ENCODE peak calls at places on chromosomes 11 and 22, in nine cellular contexts. Y is tibial nerve; F is tibial artery; S is fibroblast of lung; E is ovary; C is OCI-LY7; D is Peyer's patch; I is mammary epithelial cell; Z is CD8-positive, alpha-beta memory T cell. U is an unnamed sample.

GRCh38 chr11:85464283-85464682 is 162.9 kb downstream of the DLG2 start:
- DNase-seq in I (no peak), F (no peak), Z (no peak), S (no peak), C (no peak), Y (no peak), E (no peak), D (no peak), U (no peak)

GRCh38 chr11:77559686-77560425 is 29.9 kb upstream of the AQP11 start:
- DNase-seq in E (no peak), S (peak; percentile 88), I (peak; percentile 93), F (no peak), C (no peak), Y (no peak), D (no peak), Z (no peak), U (no peak)

GRCh38 chr11:64763804-64764611 is 4.2 kb upstream of the PYGM start:
- DNase-seq in D (peak; percentile 92), S (no peak), F (peak; percentile 16), I (no peak), Y (no peak), E (no peak), Z (peak; percentile 85), C (no peak), U (peak; percentile 73)

GRCh38 chr11:133015457-133015856 is 516.8 kb downstream of the OPCML start:
- DNase-seq in Y (no peak), D (no peak), Z (no peak), S (no peak), C (no peak), F (no peak), I (no peak), E (no peak), U (no peak)

GRCh38 chr22:40637181-40638150 is 947 bp upstream of the MRTFA start:
- DNase-seq in C (peak; percentile 43), Z (peak; percentile 66), D (peak; percentile 56), E (no peak), F (peak; percentile 68), I (no peak), Y (peak; percentile 76), S (no peak), U (peak; percentile 59)

GRCh38 chr11:61516675-61517516 is 8.3 kb downstream of the LRRC10B start:
- DNase-seq in E (peak; percentile 70), F (no peak), C (peak; percentile 48), Z (peak; percentile 68), D (peak; percentile 21), Y (peak; percentile 44), S (peak; percentile 14), I (no peak), U (peak; percentile 58)

GRCh38 chr11:34721646-34722045 is 100.8 kb downstream of the EHF start:
- DNase-seq in Y (no peak), F (no peak), I (peak; percentile 35), S (peak; percentile 14), C (no peak), D (no peak), Z (no peak), E (no peak), U (no peak)

GRCh38 chr11:2944953-2945756 is 15.9 kb upstream of the PHLDA2 start:
- DNase-seq in S (peak; percentile 94), Y (peak; percentile 84), Z (no peak), I (peak; percentile 62), D (peak; percentile 61), C (no peak), F (peak; percentile 94), E (peak; percentile 87), U (no peak)

GRCh38 chr22:42438293-42438650 is 6.1 kb upstream of the NFAM1 start:
- DNase-seq in C (no peak), F (no peak), I (no peak), Y (no peak), D (no peak), Z (no peak), S (no peak), E (no peak), U (no peak)

GRCh38 chr11:64545605-64546004 is 45.4 kb upstream of the SLC22A12 start:
- DNase-seq in F (no peak), D (no peak), Y (no peak), Z (no peak), I (peak; percentile 75), E (no peak), C (no peak), S (peak; percentile 78), U (no peak)

GRCh38 chr11:3147257-3147619 is 17.9 kb downstream of the OSBPL5 start:
- DNase-seq in F (peak; percentile 72), Y (no peak), C (no peak), S (peak; percentile 10), I (no peak), E (no peak), D (no peak), Z (no peak), U (no peak)

GRCh38 chr11:123690490-123690889 is 36.1 kb upstream of the SCN3B start:
- DNase-seq in C (no peak), I (peak; percentile 85), E (no peak), Y (no peak), D (no peak), S (peak; percentile 61), Z (no peak), F (no peak), U (no peak)

GRCh38 chr11:66843776-66844495 is 695 bp downstream of the RCE1 start:
- DNase-seq in D (no peak), F (no peak), I (no peak), C (no peak), Y (no peak), E (no peak), S (no peak), Z (no peak), U (no peak)

GRCh38 chr22:37063436-37064420 is 12.2 kb downstream of the KCTD17 start:
- DNase-seq in D (no peak), E (no peak), C (no peak), S (no peak), F (no peak), I (no peak), Z (no peak), Y (no peak), U (peak; percentile 23)

GRCh38 chr22:37064553-37064952 is 13.0 kb downstream of the KCTD17 start:
- DNase-seq in E (no peak), C (no peak), Z (no peak), F (no peak), D (no peak), S (no peak), I (no peak), Y (no peak), U (no peak)

GRCh38 chr22:37065149-37065548 is 13.6 kb downstream of the KCTD17 start:
- DNase-seq in Z (no peak), S (no peak), D (no peak), C (no peak), Y (no peak), E (no peak), I (no peak), F (no peak), U (no peak)

GRCh38 chr22:37068859-37069258 is 17.3 kb downstream of the KCTD17 start:
- DNase-seq in E (no peak), Y (no peak), F (no peak), Z (no peak), D (no peak), S (no peak), C (no peak), I (no peak), U (no peak)

DNA sequence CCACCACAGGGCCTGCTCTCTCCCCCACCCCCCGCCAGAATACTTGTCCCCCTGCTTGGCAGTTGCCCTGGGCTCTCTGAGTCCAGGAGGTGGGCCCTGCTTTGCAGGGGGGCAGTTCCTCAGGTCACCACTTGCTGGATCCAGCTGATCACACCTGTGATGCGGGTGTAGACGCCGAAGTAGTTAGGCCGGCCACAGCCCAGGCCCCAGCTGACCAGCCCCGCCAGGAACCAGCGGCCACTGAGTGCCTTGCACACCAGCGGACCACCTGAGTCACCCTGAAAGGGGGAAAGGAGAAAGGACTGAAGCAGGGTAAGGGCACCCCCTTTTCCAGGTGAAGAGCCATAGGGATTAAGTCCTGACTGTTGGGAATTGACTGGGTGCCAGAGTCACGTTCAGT is 14.4 kb downstream of the KCTD17 start:
- DNase-seq in E (no peak), Z (no peak), S (no peak), D (no peak), F (no peak), Y (no peak), I (no peak), C (no peak), U (no peak)
- H3K4me3 ChIP-seq in E (no peak overlapping the region), Z (no peak overlapping the region), S (no peak overlapping the region), D (no peak overlapping the region), F (no peak overlapping the region), Y (no peak overlapping the region), I (no peak overlapping the region), C (no peak overlapping the region), U (no peak overlapping the region)

DNA sequence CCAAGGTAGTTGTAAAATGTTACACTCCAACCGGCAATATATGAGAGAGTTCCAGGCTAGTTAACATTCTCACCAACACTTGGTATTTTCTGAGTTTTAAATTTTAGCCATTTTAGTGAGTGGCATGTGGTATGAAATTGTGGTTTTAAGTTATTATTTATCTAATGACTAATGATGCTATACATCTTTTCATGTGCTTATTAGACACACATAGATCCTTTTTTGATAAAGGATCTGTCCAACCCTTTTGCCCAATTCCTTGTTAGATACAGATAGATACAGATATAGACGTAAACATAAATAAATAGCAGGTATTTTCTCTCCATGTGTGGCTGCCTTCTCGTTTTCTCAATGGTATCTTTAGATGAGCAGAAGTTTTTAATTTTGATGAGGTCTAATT is 39.3 kb downstream of the ALKBH8 start:
- DNase-seq in Y (no peak), Z (no peak), I (no peak), E (no peak), C (no peak), S (no peak), F (no peak), D (no peak), U (no peak)
- H3K27ac ChIP-seq in Y (no peak overlapping the region), Z (no peak overlapping the region), I (no peak overlapping the region), E (no peak overlapping the region), C (no peak overlapping the region), S (no peak overlapping the region), F (no peak overlapping the region), D (no peak overlapping the region), U (no peak overlapping the region)

GRCh38 chr11:47399860-47400812 is 8.3 kb upstream of the SLC39A13 start:
- DNase-seq in C (peak; percentile 92), S (no peak), D (peak; percentile 76), Y (no peak), Z (peak; percentile 65), E (peak; percentile 65), F (peak; percentile 19), I (no peak), U (peak; percentile 49)
- H3K4me3 ChIP-seq in C (peak overlapping the region; percentile 78), S (peak overlapping the region; percentile 64), D (peak overlapping the region; percentile 58), Y (peak overlapping the region; percentile 81), Z (peak overlapping the region; percentile 65), E (peak overlapping the region; percentile 65), F (peak overlapping the region; percentile 65), I (peak overlapping the region; percentile 30), U (peak overlapping the region; percentile 11)

GRCh38 chr22:37021710-37022482 is 2.4 kb downstream of the MPST start:
- DNase-seq in E (no peak), Y (peak; percentile 22), C (peak; percentile 80), S (peak; percentile 25), I (no peak), F (no peak), D (peak; percentile 56), Z (peak; percentile 69), U (peak; percentile 26)
- H3K27ac ChIP-seq in E (no peak overlapping the region), Y (no peak overlapping the region), C (no peak overlapping the region), S (no peak overlapping the region), I (no peak overlapping the region), F (no peak overlapping the region), D (peak overlapping the region; percentile 94), Z (no peak overlapping the region), U (no peak overlapping the region)

U was measured in DND-41.